ENCODE peak calls at places on chromosomes 6 and 20, in five cellular contexts. O is neuronal stem cell, I is IMR-90, B is mesendoderm, R is HepG2. J is an unnamed sample.

GRCh38 chr6:19851273-19852089 is 14.3 kb downstream of the ID4 start:
- DNase-seq in O (peak), I (peak), B (peak), R (peak), J (peak)

GRCh38 chr20:50957276-50957675 is 1.1 kb downstream of the DPM1 start:
- DNase-seq in O (no peak), I (no peak), B (no peak), R (no peak), J (no peak)

GRCh38 chr6:166640342-166641043 is 13.4 kb upstream of the RPS6KA2 start:
- DNase-seq in O (no peak), I (no peak), B (no peak), R (no peak), J (no peak)

GRCh38 chr6:33116881-33117711 is 41.3 kb downstream of the HLA-DPB1 start:
- DNase-seq in O (peak), I (no peak), B (peak), R (no peak), J (no peak)

GRCh38 chr6:127879685-127880084 is 21.2 kb downstream of the THEMIS start:
- DNase-seq in O (peak), I (peak), B (peak), R (no peak), J (no peak)

GRCh38 chr6:119322715-119323350 is 26.7 kb downstream of the MAN1A1 start:
- DNase-seq in O (no peak), I (no peak), B (no peak), R (no peak), J (no peak)

GRCh38 chr20:46207031-46207549 is 89.0 kb downstream of the CD40 start:
- DNase-seq in O (no peak), I (no peak), B (no peak), R (no peak), J (no peak)

GRCh38 chr6:154258064-154258757 is 98.4 kb downstream of the IPCEF1 start:
- DNase-seq in O (no peak), I (no peak), B (no peak), R (no peak), J (no peak)

GRCh38 chr20:62874745-62875344 is 13.2 kb upstream of the TCFL5 start:
- DNase-seq in O (no peak), I (no peak), B (no peak), R (peak), J (no peak)

GRCh38 chr6:50025258-50025657 is 3.5 kb upstream of the DEFB110 start:
- DNase-seq in O (no peak), I (no peak), B (no peak), R (no peak), J (no peak)

GRCh38 chr20:51004305-51004727 is 18.6 kb downstream of the KCNG1 start:
- DNase-seq in O (no peak), I (no peak), B (no peak), R (no peak), J (no peak)

GRCh38 chr6:131036143-131036542 is 26.9 kb downstream of the EPB41L2 start:
- DNase-seq in O (no peak), I (no peak), B (no peak), R (no peak), J (no peak)

GRCh38 chr6:131039345-131039680 is 23.7 kb downstream of the EPB41L2 start:
- DNase-seq in O (no peak), I (no peak), B (no peak), R (no peak), J (no peak)

GRCh38 chr6:131037194-131037897 is 25.7 kb downstream of the EPB41L2 start:
- DNase-seq in O (no peak), I (no peak), B (no peak), R (no peak), J (no peak)

GRCh38 chr6:131036616-131037015 is 26.4 kb downstream of the EPB41L2 start:
- DNase-seq in O (no peak), I (no peak), B (no peak), R (no peak), J (no peak)

GRCh38 chr6:131038612-131039344 is 24.3 kb downstream of the EPB41L2 start:
- DNase-seq in O (no peak), I (peak), B (no peak), R (peak), J (no peak)
- H3K9ac ChIP-seq in O (no peak), I (peak), B (no peak), R (peak), J (peak)

GRCh38 chr6:2732503-2733089 is 18.1 kb downstream of the MYLK4 start:
- DNase-seq in O (no peak), I (no peak), B (no peak), R (no peak), J (no peak)

GRCh38 chr6:2733324-2733723 is 17.4 kb downstream of the MYLK4 start:
- DNase-seq in O (no peak), I (peak), B (no peak), R (no peak), J (no peak)

GRCh38 chr6:2731281-2731909 is 19.3 kb downstream of the MYLK4 start:
- DNase-seq in O (no peak), I (no peak), B (peak), R (no peak), J (no peak)

GRCh38 chr6:2729921-2730320 is 20.8 kb downstream of the MYLK4 start:
- DNase-seq in O (no peak), I (no peak), B (no peak), R (no peak), J (no peak)

GRCh38 chr6:2730353-2730752 is 20.4 kb downstream of the MYLK4 start:
- DNase-seq in O (no peak), I (no peak), B (no peak), R (no peak), J (no peak)
- H3K9ac ChIP-seq in O (no peak), I (no peak), B (no peak), R (no peak), J (no peak)

GRCh38 chr20:11542645-11543044 is 375.0 kb upstream of the BTBD3 start:
- DNase-seq in O (no peak), I (no peak), B (no peak), R (no peak), J (no peak)

GRCh38 chr20:11540558-11540957 is 377.1 kb upstream of the BTBD3 start:
- DNase-seq in O (no peak), I (no peak), B (no peak), R (no peak), J (no peak)

GRCh38 chr20:11537032-11537431 is 380.7 kb upstream of the BTBD3 start:
- DNase-seq in O (no peak), I (no peak), B (no peak), R (no peak), J (no peak)
- H3K9ac ChIP-seq in O (no peak), I (no peak), B (no peak), R (no peak), J (no peak)

GRCh38 chr6:52503344-52503747 is 73.5 kb downstream of the TRAM2 start:
- DNase-seq in O (no peak), I (no peak), B (peak), R (no peak), J (no peak)
- H3K9ac ChIP-seq in O (no peak), I (no peak), B (no peak), R (no peak), J (no peak)

GRCh38 chr6:10481101-10481500 is 40.0 kb upstream of the GCNT2 start:
- DNase-seq in O (no peak), I (no peak), B (peak), R (no peak), J (no peak)
- H3K9ac ChIP-seq in O (no peak), I (no peak), B (no peak), R (no peak), J (no peak)

DNA sequence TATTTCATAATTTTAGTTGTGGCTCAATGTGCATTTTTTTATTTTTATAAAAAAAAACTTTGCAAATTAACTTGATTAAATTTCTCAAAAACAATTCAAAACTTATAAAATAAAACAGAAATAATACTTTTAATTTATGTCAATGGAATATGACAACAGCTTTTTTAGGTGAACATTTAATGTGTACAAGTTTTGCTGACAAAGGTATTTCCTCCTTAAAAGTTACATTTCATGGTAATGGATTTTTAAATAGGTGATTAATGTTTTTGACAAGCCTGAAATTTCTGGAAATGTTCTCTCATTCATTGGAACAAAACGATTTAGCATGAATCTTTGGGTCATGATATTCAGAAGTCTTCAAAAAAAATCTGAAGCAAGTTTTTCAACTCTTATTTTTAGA is 1159.9 kb downstream of the HACE1 start:
- DNase-seq in O (no peak), I (no peak), B (no peak), R (no peak), J (no peak)
- H3K9ac ChIP-seq in O (no peak), I (no peak), B (no peak), R (no peak), J (peak)

DNA sequence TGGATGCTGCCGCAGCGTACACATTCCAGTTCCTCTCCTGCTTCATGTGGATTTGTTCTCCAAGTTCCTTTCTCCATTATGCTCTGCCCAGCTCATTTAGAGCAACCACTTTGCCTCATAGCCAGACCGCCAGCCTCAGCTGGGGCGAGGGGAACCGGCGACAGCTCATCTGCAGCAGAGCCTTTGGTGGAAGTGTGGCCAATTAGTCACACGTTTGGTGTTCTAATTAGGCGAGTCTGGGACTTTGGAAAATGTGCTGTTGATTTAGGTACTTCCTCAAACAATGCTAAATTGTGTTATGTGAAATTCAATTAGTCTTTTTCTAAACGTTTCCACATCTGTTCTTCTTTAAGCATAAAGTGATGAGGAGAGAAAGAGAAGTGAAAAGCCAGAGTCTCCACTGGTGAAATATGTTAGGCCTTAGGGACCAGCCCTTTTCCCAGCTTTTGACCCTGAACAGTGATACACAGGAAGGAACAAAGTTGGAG is 217.9 kb downstream of the TBX18 start:
- DNase-seq in O (no peak), I (no peak), B (peak), R (no peak), J (no peak)
- H3K9ac ChIP-seq in O (no peak), I (no peak), B (no peak), R (no peak), J (no peak)

GRCh38 chr20:49571553-49571835 is 3.6 kb upstream of the PTGIS start:
- DNase-seq in O (no peak), I (no peak), B (no peak), R (no peak), J (no peak)
- H3K9ac ChIP-seq in O (no peak), I (no peak), B (no peak), R (no peak), J (no peak)

GRCh38 chr6:132814716-132815570 is 574 bp downstream of the RPS12 start:
- DNase-seq in O (no peak), I (no peak), B (peak), R (peak), J (no peak)

GRCh38 chr6:132818404-132819359 is 4.3 kb downstream of the RPS12 start:
- DNase-seq in O (no peak), I (peak), B (no peak), R (peak), J (no peak)

GRCh38 chr6:132816665-132817064 is 2.3 kb downstream of the RPS12 start:
- DNase-seq in O (no peak), I (no peak), B (no peak), R (peak), J (no peak)

GRCh38 chr6:132819405-132820145 is 5.2 kb downstream of the RPS12 start:
- DNase-seq in O (no peak), I (peak), B (no peak), R (peak), J (no peak)

DNA sequence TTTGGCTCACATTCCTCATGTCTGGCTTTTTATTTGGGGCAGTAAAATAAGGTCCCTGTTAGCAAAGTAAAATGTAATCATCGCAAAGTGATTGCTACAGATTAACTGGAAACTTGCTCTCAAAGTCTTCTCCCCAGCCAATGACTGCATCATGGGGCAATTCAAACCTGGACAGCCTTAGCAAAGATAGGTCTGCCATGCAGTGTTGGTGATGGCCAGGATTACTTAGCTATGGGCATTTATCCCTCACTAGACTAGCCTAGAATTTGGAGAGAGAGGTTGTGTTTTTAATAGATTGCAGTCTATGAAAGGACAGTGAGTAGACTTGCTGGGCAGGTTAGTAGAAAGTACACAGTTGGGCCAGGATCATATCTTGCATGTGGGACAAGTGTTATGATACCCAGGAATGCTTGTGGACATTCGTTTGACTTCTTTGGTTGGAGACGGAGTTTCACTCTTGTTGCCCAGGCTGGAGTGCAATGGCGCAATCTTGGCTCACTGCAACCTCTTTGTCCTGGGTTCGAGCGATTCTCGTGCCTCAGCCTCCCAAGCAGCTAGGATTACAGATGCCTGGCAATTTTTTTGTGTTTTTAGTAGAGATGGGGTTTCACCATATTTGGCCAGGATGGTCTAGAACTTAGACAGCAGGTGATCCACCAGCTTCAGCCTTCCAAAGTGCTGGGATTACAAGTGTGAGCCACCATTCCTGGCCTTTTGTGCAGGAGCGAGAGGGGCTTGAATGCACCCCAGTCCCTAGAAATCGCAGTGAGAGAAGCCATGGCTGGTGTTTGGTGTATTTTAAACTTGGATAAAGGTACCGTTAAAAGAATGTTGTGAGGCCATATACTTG is 3.4 kb downstream of the RPS12 start:
- DNase-seq in O (no peak), I (no peak), B (no peak), R (peak), J (no peak)
- H3K9ac ChIP-seq in O (no peak), I (no peak), B (peak), R (no peak), J (peak)